ENCODE peak calls at places on chromosome 7, in five cellular contexts. One of them, this sample, is unnamed.

GRCh38 chr7:74272305-74273038 is 16.7 kb upstream of the CLIP2 start:
- DNase-seq in CD4-positive, alpha-beta T cell: no peak
- DNase-seq in BJ: peak; percentile 85
- DNase-seq in neural crest cell: no peak
- DNase-seq in heart right ventricle: peak; percentile 77
- DNase-seq in this sample: peak; percentile 83

GRCh38 chr7:121107923-121108498 is 119.5 kb downstream of the CPED1 start:
- DNase-seq in CD4-positive, alpha-beta T cell: no peak
- DNase-seq in BJ: peak; percentile 17
- DNase-seq in neural crest cell: no peak
- DNase-seq in heart right ventricle: no peak
- DNase-seq in this sample: peak; percentile 44

GRCh38 chr7:19958309-19958896 is 185.0 kb upstream of the TMEM196 start:
- DNase-seq in CD4-positive, alpha-beta T cell: no peak
- DNase-seq in BJ: peak; percentile 81
- DNase-seq in neural crest cell: no peak
- DNase-seq in heart right ventricle: no peak
- DNase-seq in this sample: peak; percentile 84

GRCh38 chr7:42714361-42714760 is 197.5 kb downstream of the C7orf25 start:
- DNase-seq in CD4-positive, alpha-beta T cell: no peak
- DNase-seq in BJ: no peak
- DNase-seq in neural crest cell: no peak
- DNase-seq in heart right ventricle: no peak
- DNase-seq in this sample: no peak

GRCh38 chr7:88927-89921 is 103.1 kb upstream of the FAM20C start:
- DNase-seq in CD4-positive, alpha-beta T cell: no peak
- DNase-seq in BJ: peak; percentile 76
- DNase-seq in neural crest cell: no peak
- DNase-seq in heart right ventricle: peak; percentile 56
- DNase-seq in this sample: peak; percentile 58

GRCh38 chr7:92737706-92738105 is 98.7 kb downstream of the CDK6 start:
- DNase-seq in CD4-positive, alpha-beta T cell: no peak
- DNase-seq in BJ: peak; percentile 81
- DNase-seq in neural crest cell: no peak
- DNase-seq in heart right ventricle: no peak
- DNase-seq in this sample: no peak

GRCh38 chr7:54860003-54860775 is 101.2 kb upstream of the SEC61G start:
- DNase-seq in CD4-positive, alpha-beta T cell: no peak
- DNase-seq in BJ: no peak
- DNase-seq in neural crest cell: no peak
- DNase-seq in heart right ventricle: no peak
- DNase-seq in this sample: no peak

GRCh38 chr7:27947581-27948278 is 207.8 kb downstream of the TAX1BP1 start:
- DNase-seq in CD4-positive, alpha-beta T cell: no peak
- DNase-seq in BJ: no peak
- DNase-seq in neural crest cell: no peak
- DNase-seq in heart right ventricle: no peak
- DNase-seq in this sample: no peak

GRCh38 chr7:111492234-111492633 is 70.1 kb downstream of the IMMP2L start:
- DNase-seq in CD4-positive, alpha-beta T cell: no peak
- DNase-seq in BJ: no peak
- DNase-seq in neural crest cell: no peak
- DNase-seq in heart right ventricle: no peak
- DNase-seq in this sample: no peak

GRCh38 chr7:153567426-153567825 is 484.8 kb upstream of the DPP6 start:
- DNase-seq in CD4-positive, alpha-beta T cell: no peak
- DNase-seq in BJ: no peak
- DNase-seq in neural crest cell: no peak
- DNase-seq in heart right ventricle: no peak
- DNase-seq in this sample: no peak

GRCh38 chr7:77288676-77289320 is 89.2 kb upstream of the FGL2 start:
- DNase-seq in CD4-positive, alpha-beta T cell: no peak
- DNase-seq in BJ: no peak
- DNase-seq in neural crest cell: no peak
- DNase-seq in heart right ventricle: no peak
- DNase-seq in this sample: no peak
- TF ChIP-seq CTCF in CD4-positive, alpha-beta T cell: no peak
- TF ChIP-seq CTCF in BJ: no peak
- TF ChIP-seq CTCF in neural crest cell: no peak
- TF ChIP-seq CTCF in heart right ventricle: no peak
- TF ChIP-seq CTCF in this sample: no peak

GRCh38 chr7:30351724-30352123 is 67.3 kb downstream of the ZNRF2 start:
- DNase-seq in CD4-positive, alpha-beta T cell: no peak
- DNase-seq in BJ: no peak
- DNase-seq in neural crest cell: no peak
- DNase-seq in heart right ventricle: no peak
- DNase-seq in this sample: no peak

GRCh38 chr7:30353532-30353931 is 69.1 kb downstream of the ZNRF2 start:
- DNase-seq in CD4-positive, alpha-beta T cell: no peak
- DNase-seq in BJ: no peak
- DNase-seq in neural crest cell: no peak
- DNase-seq in heart right ventricle: no peak
- DNase-seq in this sample: no peak

GRCh38 chr7:30351274-30351673 is 66.9 kb downstream of the ZNRF2 start:
- DNase-seq in CD4-positive, alpha-beta T cell: no peak
- DNase-seq in BJ: no peak
- DNase-seq in neural crest cell: no peak
- DNase-seq in heart right ventricle: no peak
- DNase-seq in this sample: no peak

GRCh38 chr7:30353932-30354607 is 69.7 kb downstream of the ZNRF2 start:
- DNase-seq in CD4-positive, alpha-beta T cell: no peak
- DNase-seq in BJ: no peak
- DNase-seq in neural crest cell: no peak
- DNase-seq in heart right ventricle: no peak
- DNase-seq in this sample: no peak

DNA sequence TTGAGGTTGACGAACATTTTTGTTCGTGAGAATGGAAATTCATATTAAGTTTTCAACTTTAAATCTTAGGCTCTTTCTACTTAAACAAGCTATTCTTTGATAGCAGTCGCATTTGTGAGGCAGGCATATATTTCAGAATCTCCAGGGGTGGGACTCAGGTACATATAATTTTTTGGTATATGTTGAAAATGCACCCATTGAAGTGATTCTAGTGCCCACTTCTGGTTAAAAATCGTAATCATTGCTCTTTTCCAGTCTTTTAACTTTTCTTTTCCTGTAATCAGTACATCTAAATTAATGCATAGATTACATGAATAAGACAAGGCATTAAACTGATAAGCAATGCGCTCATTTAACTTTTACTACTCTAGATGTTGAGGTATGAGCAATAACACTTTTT is 67.8 kb downstream of the ZNRF2 start:
- DNase-seq in CD4-positive, alpha-beta T cell: no peak
- DNase-seq in BJ: no peak
- DNase-seq in neural crest cell: no peak
- DNase-seq in heart right ventricle: no peak
- DNase-seq in this sample: no peak
- TF ChIP-seq CTCF in CD4-positive, alpha-beta T cell: peak; percentile 63
- TF ChIP-seq CTCF in BJ: peak; percentile 5
- TF ChIP-seq CTCF in neural crest cell: no peak
- TF ChIP-seq CTCF in heart right ventricle: no peak
- TF ChIP-seq CTCF in this sample: no peak

DNA sequence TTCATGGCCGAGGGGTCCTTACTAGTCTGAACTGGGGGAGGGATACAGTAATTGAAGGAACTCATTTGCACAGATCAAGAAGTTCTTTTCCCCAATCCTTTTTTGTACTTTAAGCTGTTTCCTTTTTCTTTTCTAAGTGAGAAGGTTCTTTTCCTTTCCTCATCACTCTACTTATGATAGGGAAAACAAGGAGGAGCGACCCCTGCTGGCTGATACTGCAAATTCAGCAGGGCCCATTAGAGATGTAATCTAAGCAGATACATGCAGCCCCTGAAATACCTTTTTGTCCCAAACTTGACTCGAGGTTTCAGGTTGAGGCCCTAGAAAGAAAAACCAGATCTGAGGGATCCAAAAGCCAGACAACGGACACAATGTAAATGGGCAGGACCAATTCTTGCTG is 305.5 kb downstream of the DNAJB9 start:
- DNase-seq in CD4-positive, alpha-beta T cell: no peak
- DNase-seq in BJ: no peak
- DNase-seq in neural crest cell: peak; percentile 13
- DNase-seq in heart right ventricle: no peak
- DNase-seq in this sample: no peak
- TF ChIP-seq CTCF in CD4-positive, alpha-beta T cell: no peak
- TF ChIP-seq CTCF in BJ: peak; percentile 3
- TF ChIP-seq CTCF in neural crest cell: peak; percentile 43
- TF ChIP-seq CTCF in heart right ventricle: no peak
- TF ChIP-seq CTCF in this sample: no peak

GRCh38 chr7:134943785-134944400 is 42.4 kb upstream of the AGBL3 start:
- DNase-seq in CD4-positive, alpha-beta T cell: no peak
- DNase-seq in BJ: no peak
- DNase-seq in neural crest cell: no peak
- DNase-seq in heart right ventricle: no peak
- DNase-seq in this sample: no peak
- TF ChIP-seq CTCF in CD4-positive, alpha-beta T cell: peak; percentile 24
- TF ChIP-seq CTCF in BJ: no peak
- TF ChIP-seq CTCF in neural crest cell: peak; percentile 56
- TF ChIP-seq CTCF in heart right ventricle: no peak
- TF ChIP-seq CTCF in this sample: peak; percentile 6

GRCh38 chr7:105880571-105881330 is 4.4 kb upstream of the ATXN7L1 start:
- DNase-seq in CD4-positive, alpha-beta T cell: no peak
- DNase-seq in BJ: no peak
- DNase-seq in neural crest cell: no peak
- DNase-seq in heart right ventricle: no peak
- DNase-seq in this sample: no peak
- TF ChIP-seq CTCF in CD4-positive, alpha-beta T cell: no peak
- TF ChIP-seq CTCF in BJ: no peak
- TF ChIP-seq CTCF in neural crest cell: no peak
- TF ChIP-seq CTCF in heart right ventricle: no peak
- TF ChIP-seq CTCF in this sample: no peak

This sample was measured in AG09319.